ENCODE peak calls at places on chromosomes 13 and 19, in six cellular contexts. N is breast epithelium, P is psoas muscle, Z is RWPE1, Y is esophagus squamous epithelium, S is HCT116. V is an unnamed sample.

GRCh38 chr19:40803857-40804782 is 5.1 kb downstream of the EGLN2 start:
- DNase-seq in N (no peak), S (no peak), Y (peak; percentile 55), P (no peak), Z (no peak), V (no peak)

GRCh38 chr19:57830071-57830602 is at the start of gene ZNF587B:
- DNase-seq in P (peak; percentile 60), S (peak; percentile 36), Z (no peak), Y (no peak), N (peak; percentile 62), V (peak; percentile 84)

GRCh38 chr13:60583911-60584753 is 187.1 kb downstream of the TDRD3 start:
- DNase-seq in Z (no peak), N (no peak), P (no peak), S (no peak), Y (no peak), V (no peak)

GRCh38 chr19:12200020-12200419 is 37.1 kb downstream of the ZNF136 start:
- DNase-seq in Z (no peak), S (no peak), Y (no peak), N (no peak), P (no peak), V (no peak)

GRCh38 chr13:44364019-44364418 is 9.6 kb upstream of the SERP2 start:
- DNase-seq in P (no peak), N (no peak), Y (no peak), S (no peak), Z (no peak), V (no peak)

GRCh38 chr13:100434010-100434763 is 154.4 kb downstream of the GGACT start:
- DNase-seq in N (no peak), S (peak; percentile 78), Y (no peak), Z (peak; percentile 16), P (no peak), V (no peak)

GRCh38 chr19:43872547-43873336 is 45.6 kb downstream of the ZNF283 start:
- DNase-seq in S (peak; percentile 10), P (no peak), N (no peak), Z (no peak), Y (no peak), V (no peak)

GRCh38 chr13:107649071-107649470 is 566.3 kb downstream of the LIG4 start:
- DNase-seq in N (no peak), P (no peak), Y (no peak), Z (no peak), S (no peak), V (no peak)

GRCh38 chr13:32878172-32878571 is 138.1 kb upstream of the KL start:
- DNase-seq in Z (peak; percentile 42), S (no peak), N (no peak), P (no peak), Y (no peak), V (no peak)

GRCh38 chr19:29714953-29715694 is at the start of gene C19orf12:
- DNase-seq in P (peak; percentile 67), Y (no peak), N (no peak), S (no peak), Z (peak; percentile 25), V (no peak)

GRCh38 chr19:5817218-5817617 is 12.4 kb downstream of the NRTN start:
- DNase-seq in P (no peak), S (no peak), Y (no peak), Z (no peak), N (no peak), V (no peak)

GRCh38 chr19:934865-935422 is 9.1 kb downstream of the ARID3A start:
- DNase-seq in S (no peak), Z (no peak), P (peak; percentile 89), Y (no peak), N (peak; percentile 86), V (no peak)

GRCh38 chr19:47607564-47608073 is 1.3 kb upstream of the BICRA start:
- DNase-seq in S (no peak), Y (no peak), N (no peak), Z (no peak), P (no peak), V (no peak)

GRCh38 chr19:47610546-47610894 is 1.6 kb downstream of the BICRA start:
- DNase-seq in N (no peak), S (no peak), Y (no peak), P (no peak), Z (no peak), V (no peak)

GRCh38 chr19:47609885-47610545 is 1.1 kb downstream of the BICRA start:
- DNase-seq in N (peak; percentile 29), Z (peak; percentile 11), P (peak; percentile 55), Y (no peak), S (no peak), V (no peak)

GRCh38 chr19:47608908-47609879 is at the start of gene BICRA:
- DNase-seq in Z (peak; percentile 82), Y (peak; percentile 23), N (peak; percentile 83), S (no peak), P (peak; percentile 89), V (peak; percentile 85)

DNA sequence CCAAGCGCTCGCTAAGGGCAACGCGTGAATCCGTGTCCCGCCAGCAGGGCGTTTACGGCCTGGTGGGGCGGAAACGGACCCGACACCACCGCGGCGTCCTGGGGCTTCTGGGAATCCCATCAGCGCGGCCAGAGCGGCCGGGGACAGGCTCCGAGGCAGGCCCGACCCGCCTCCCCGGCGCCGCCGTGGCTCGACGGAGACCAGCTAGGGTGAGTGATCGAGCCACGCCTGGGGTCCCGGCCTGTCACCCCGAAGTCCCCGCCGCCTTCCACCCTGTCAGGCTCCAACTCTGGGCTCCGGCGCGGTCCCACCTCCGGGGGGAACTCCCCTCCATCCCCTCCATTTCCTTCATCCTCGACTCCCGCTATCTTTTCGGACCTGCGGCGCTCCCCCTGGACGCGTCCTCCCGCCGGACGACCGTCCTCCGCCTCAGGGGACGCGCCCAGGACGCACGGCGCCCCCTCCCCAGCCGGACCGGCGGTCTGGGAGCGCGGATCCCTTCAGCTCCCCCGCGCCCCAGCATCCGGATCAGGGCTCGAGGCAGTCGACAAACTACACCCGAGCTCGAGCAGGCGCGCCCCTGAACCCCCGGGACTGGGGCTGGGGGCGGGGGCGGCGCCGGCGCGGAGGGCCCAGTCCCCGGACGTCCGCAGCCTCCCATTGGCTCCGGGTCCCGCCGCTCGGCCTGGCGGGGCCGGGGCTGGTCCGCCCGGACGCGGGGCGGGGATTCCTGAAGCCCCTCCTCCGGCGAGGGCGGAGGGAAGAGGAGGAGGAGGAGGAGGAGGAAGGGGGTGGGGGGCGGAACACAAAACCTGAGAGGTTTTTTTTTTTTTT is 643 bp upstream of the BICRA start:
- DNase-seq in Y (peak; percentile 41), P (peak; percentile 95), N (peak; percentile 95), S (peak; percentile 77), Z (peak; percentile 93), V (peak; percentile 93)
- TF ChIP-seq CTCF in Y (peak; percentile 40), P (peak; percentile 43), N (peak; percentile 48), S (no peak), Z (no peak), V (no peak)

GRCh38 chr13:86838411-86839120 is 832.6 kb upstream of the SLITRK5 start:
- DNase-seq in N (no peak), P (no peak), S (no peak), Y (no peak), Z (no peak), V (no peak)

GRCh38 chr13:86846501-86846900 is 824.7 kb upstream of the SLITRK5 start:
- DNase-seq in P (no peak), Y (no peak), N (no peak), Z (no peak), S (no peak), V (no peak)

GRCh38 chr13:86841264-86841663 is 829.9 kb upstream of the SLITRK5 start:
- DNase-seq in P (no peak), Y (no peak), S (no peak), Z (no peak), N (no peak), V (no peak)

DNA sequence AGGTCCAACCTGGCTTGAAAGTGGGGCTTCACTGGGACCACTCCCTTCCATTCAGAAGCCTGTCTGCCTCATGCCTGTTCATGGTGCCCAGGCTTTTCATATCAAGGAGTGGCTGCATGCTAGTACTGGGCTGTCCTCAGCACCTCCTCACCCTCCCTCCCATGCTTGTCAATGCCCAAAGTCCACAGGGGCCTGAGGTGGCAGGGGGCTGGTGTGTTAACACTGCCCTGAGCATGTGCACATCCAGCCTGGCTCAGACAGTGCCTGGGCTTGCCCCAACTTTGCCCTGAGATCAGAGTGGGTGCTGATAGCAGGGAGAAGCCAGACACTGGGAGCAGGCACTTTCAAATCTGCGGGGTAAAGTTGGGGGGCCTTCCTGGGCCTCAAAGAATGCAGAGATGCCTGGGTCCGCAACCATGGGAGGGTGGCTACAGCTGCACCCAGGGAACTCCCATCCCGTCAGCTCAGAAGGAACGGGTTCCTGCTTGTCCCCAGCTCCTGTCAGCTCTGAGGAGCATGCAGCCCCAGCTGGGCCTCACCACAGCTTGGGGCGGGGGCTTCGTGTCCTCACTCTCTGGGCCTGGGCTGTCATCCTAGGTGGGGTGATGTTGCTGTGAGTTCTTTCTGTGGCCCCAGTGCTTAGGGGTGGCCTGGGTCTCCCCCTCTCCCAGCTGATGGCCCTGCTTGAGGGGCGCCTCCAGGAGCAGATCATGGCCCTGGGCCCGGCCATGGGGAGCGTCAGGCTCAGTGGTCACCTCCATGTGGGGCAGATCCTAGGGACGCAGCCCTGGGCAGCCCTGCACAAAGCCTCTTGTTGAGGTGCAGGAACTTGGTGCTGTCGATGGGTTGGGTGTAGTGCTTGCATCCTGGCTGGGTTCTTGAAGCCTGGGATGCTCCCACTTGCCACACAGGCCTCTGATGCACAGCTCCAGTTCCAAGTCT is 830.6 kb upstream of the SLITRK5 start:
- DNase-seq in Z (no peak), P (no peak), Y (no peak), N (no peak), S (no peak), V (peak; percentile 60)
- H3K27ac ChIP-seq in Z (no peak overlapping the region), P (no peak overlapping the region), Y (no peak overlapping the region), N (no peak overlapping the region), S (no peak overlapping the region), V (no peak overlapping the region)

DNA sequence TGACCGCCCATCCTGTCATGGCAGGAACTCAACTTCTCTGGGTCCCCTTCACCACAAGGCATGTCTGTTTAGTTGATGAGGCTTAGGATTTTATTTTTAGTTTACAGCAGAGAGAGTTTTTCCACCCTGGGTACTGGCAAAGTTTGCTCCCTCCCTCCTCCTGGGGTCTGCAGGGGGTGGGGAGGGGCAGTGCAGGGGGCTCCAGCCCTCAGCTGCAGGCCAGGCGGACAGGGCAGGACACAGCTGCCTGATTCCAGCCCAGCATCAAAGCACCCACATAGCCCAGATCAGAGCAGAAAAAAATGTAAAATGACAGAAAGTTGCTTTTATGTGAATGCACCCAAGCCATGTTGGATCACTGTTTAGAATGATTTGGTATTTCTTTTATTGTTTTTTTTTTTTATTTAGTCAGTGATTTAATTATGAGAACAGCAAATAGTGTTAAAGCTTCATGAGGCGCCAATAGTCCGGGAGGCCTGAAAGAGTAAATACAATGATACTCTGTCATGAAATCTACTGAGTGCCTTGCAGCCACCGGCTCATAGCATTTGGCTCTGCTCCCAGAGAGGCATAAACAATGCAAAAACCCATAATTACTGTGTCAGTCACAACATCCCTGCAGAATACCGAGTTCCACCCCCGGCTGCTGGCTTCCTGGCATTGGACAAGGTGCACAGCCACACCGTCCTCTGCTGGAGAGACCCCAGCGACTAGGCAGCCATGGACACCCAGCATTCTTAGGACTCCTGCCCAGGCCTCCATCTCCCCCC is 923.5 kb downstream of the UQCRFS1 start:
- DNase-seq in N (no peak), Y (no peak), S (no peak), Z (no peak), P (no peak), V (no peak)
- TF ChIP-seq CTCF in N (no peak), Y (no peak), S (no peak), Z (no peak), P (no peak), V (no peak)

DNA sequence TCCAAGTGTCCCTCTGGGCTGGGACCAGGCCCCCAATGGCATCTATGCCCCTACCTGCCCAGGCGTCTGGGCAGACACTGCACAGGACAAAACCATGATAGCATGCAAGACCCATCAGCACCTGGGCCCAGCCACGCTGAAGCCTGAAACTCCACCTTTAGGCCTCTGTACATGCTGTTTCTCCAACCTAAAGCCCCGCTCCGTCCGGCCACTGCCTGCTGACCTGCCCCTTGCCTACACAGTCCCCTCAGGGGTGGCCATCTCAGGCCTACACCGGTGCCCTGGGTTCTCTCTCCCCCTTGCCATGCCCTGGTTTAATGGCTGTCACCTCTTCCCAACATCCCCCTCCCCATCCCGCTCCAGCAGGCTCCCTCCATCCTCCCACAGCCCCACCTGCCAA is 15.3 kb downstream of the GJA3 start:
- DNase-seq in S (no peak), P (no peak), Z (no peak), Y (no peak), N (no peak), V (no peak)
- H3K27ac ChIP-seq in S (no peak overlapping the region), P (no peak overlapping the region), Z (no peak overlapping the region), Y (no peak overlapping the region), N (no peak overlapping the region), V (no peak overlapping the region)

V was measured in coronary artery.